ENCODE peak calls at places on chromosome 16, in eight cellular contexts. P is psoas muscle, G is suprapubic skin, T is thoracic aorta, W is brain microvascular endothelial cell, Q is cardiac muscle cell, D is right atrium auricular region, L is aorta. J is an unnamed sample. For H3K36me3, the result is how much of the 10 kb centered on the place peaks cover.

GRCh38 chr16:30738984-30739951 is 9.0 kb upstream of the PHKG2 start:
- DNase-seq in P (no peak), W (no peak), L (peak), G (no peak), D (no peak), T (no peak), Q (no peak), J (no peak)

GRCh38 chr16:23590181-23590580 is 5.9 kb downstream of the NDUFAB1 start:
- DNase-seq in T (no peak), Q (no peak), L (no peak), G (no peak), W (no peak), P (no peak), D (no peak), J (no peak)

GRCh38 chr16:58907297-58907696 is 173.2 kb upstream of the GOT2 start:
- DNase-seq in P (no peak), Q (no peak), G (no peak), W (no peak), T (no peak), D (no peak), L (no peak), J (no peak)

GRCh38 chr16:1028056-1028455 is 44.5 kb upstream of the SSTR5 start:
- DNase-seq in P (no peak), W (no peak), D (no peak), T (no peak), G (no peak), L (no peak), Q (no peak), J (no peak)

GRCh38 chr16:55330726-55331647 is 7.0 kb downstream of the IRX6 start:
- DNase-seq in D (no peak), T (no peak), L (no peak), W (no peak), P (no peak), Q (no peak), G (no peak), J (no peak)

GRCh38 chr16:58035356-58036170 is 10.0 kb downstream of the MMP15 start:
- DNase-seq in Q (no peak), L (no peak), T (no peak), W (no peak), G (no peak), P (no peak), D (no peak), J (no peak)

GRCh38 chr16:12449795-12450194 is 353.9 kb downstream of the CPPED1 start:
- DNase-seq in Q (no peak), G (no peak), P (no peak), L (no peak), T (no peak), W (peak), D (no peak), J (no peak)

GRCh38 chr16:59113009-59113408 is 378.9 kb upstream of the GOT2 start:
- DNase-seq in W (no peak), G (no peak), Q (no peak), D (no peak), T (no peak), P (no peak), L (no peak), J (no peak)

GRCh38 chr16:31451681-31452351 is 7.5 kb upstream of the ARMC5 start:
- DNase-seq in W (peak), D (no peak), P (peak), G (peak), L (peak), Q (peak), T (no peak), J (no peak)

GRCh38 chr16:82049484-82049883 is 14.4 kb downstream of the HSD17B2 start:
- DNase-seq in G (peak), W (no peak), P (no peak), D (no peak), Q (no peak), L (no peak), T (no peak), J (no peak)

GRCh38 chr16:11596572-11597226 is 10.0 kb upstream of the LITAF start:
- DNase-seq in W (no peak), Q (no peak), L (peak), T (no peak), G (no peak), D (no peak), P (no peak), J (no peak)

DNA sequence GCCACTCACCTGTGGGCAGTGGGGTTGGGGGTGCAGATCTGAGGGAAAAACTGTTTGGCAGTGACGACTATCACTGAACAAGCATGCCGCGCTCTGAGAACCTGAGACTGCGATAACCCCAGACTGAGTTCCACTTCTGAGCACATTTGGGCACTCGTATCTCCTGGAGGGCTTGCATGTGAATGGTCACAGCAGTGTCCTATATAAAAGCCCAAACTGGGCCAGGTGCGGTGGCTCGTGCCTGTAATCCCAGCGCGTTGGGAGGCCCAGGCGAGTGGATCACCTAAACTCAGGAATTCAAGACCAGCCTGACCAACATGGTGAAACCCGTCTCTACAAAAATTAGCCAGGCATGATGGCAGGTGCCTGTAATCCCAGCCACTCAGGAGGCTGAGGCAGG is 18.7 kb downstream of the ATP2C2 start:
- DNase-seq in D (no peak), G (no peak), L (peak), T (no peak), W (no peak), Q (no peak), P (no peak), J (no peak)
- H3K27ac ChIP-seq in D (no peak), G (no peak), L (no peak), T (no peak), W (no peak), Q (no peak), P (no peak), J (no peak)

GRCh38 chr16:57020651-57021050 is 31.3 kb downstream of the NLRC5 start:
- DNase-seq in T (no peak), Q (no peak), L (peak), P (no peak), W (no peak), D (no peak), G (no peak), J (no peak)

GRCh38 chr16:57021693-57022092 is 32.3 kb downstream of the NLRC5 start:
- DNase-seq in D (no peak), T (no peak), Q (no peak), W (no peak), P (no peak), G (no peak), L (peak), J (no peak)

GRCh38 chr16:57022445-57022844 is 33.1 kb downstream of the NLRC5 start:
- DNase-seq in P (no peak), Q (no peak), G (no peak), L (no peak), W (no peak), T (no peak), D (no peak), J (no peak)

GRCh38 chr16:57017251-57017650 is 27.9 kb downstream of the NLRC5 start:
- DNase-seq in W (peak), P (no peak), Q (peak), G (no peak), D (no peak), L (no peak), T (no peak), J (no peak)

DNA sequence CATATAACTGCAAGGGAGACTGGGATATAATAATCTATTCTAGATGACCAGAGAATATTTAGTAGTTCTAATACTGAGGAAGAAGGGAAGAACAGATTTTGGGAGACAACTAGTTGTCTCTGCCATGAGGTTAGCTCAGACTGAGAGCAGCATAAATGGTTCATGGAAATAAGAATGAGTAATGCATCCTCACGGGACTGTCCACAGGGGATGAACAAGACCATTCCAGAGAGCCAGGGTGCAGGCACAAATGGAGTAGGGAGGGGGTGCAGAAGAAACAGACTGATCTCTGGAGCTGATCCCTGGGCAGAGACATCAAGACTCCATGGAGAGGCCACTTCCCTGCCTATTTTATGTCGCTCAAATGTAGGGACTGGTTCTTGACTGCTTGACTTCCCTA is 30.4 kb downstream of the NLRC5 start:
- DNase-seq in P (no peak), Q (no peak), T (no peak), W (no peak), D (no peak), G (no peak), L (no peak), J (no peak)
- H3K4me3 ChIP-seq in P (no peak), Q (no peak), T (no peak), W (no peak), D (no peak), G (no peak), L (no peak), J (no peak)

DNA sequence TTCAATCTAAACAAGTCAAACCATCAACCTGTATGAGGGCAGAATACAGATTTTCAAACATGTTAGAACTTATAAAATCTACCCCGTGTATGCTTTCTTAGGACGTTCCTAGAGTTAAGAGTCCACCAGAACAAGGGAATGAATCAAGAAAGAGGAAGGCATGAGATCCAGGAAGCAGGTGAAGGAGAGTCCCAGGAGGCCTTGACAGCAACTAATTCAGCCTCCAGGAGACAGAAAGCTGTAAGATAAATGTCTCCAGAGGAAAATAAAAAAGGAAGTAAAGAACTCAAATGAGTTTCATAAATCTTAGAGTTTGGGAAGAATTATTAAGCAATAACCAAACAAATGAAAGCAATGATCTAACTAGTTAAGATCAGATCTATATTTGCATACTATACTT is 2.7 kb downstream of the BRD7 start:
- DNase-seq in P (no peak), D (no peak), L (no peak), W (no peak), G (no peak), Q (no peak), T (no peak), J (no peak)
- H3K36me3 ChIP-seq in P (under half), D (under half), L (under half), W (under half), G (under half), Q (under half), T (under half), J (under half)

DNA sequence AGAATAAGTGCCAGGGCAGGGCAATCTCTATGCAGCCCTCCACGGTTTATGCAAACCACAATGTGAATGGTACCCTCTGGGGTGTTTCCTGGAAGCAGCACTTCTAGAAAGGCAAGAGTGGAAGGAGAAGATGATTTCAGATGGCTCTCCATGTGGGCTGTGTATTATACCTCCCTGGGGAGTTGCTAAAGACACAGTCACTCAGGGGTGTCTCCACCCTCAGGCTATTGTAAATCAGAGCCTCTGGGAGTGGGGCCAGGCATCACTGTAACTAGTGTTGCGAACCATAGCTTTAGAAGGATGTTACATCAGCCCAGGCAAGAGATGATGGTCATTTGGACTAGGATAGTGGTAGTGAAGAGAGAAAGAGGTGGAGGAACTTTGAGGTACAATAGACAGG is 83.3 kb upstream of the ZKSCAN2 start:
- DNase-seq in W (no peak), T (no peak), Q (no peak), P (no peak), G (no peak), L (no peak), D (no peak), J (no peak)
- H3K27ac ChIP-seq in W (no peak), T (no peak), Q (no peak), P (no peak), G (no peak), L (no peak), D (no peak), J (no peak)

GRCh38 chr16:89050868-89051311 is 42.8 kb upstream of the ACSF3 start:
- DNase-seq in P (peak), T (no peak), D (no peak), Q (no peak), W (no peak), L (peak), G (no peak), J (no peak)

GRCh38 chr16:89052824-89053724 is 40.6 kb upstream of the ACSF3 start:
- DNase-seq in L (no peak), Q (no peak), T (no peak), D (no peak), P (no peak), W (no peak), G (no peak), J (no peak)

GRCh38 chr16:89050119-89050867 is 43.4 kb upstream of the ACSF3 start:
- DNase-seq in P (peak), W (no peak), L (peak), D (no peak), T (no peak), G (no peak), Q (no peak), J (no peak)

GRCh38 chr16:89052191-89052787 is 41.4 kb upstream of the ACSF3 start:
- DNase-seq in P (no peak), W (no peak), L (no peak), D (no peak), Q (no peak), T (no peak), G (no peak), J (no peak)

DNA sequence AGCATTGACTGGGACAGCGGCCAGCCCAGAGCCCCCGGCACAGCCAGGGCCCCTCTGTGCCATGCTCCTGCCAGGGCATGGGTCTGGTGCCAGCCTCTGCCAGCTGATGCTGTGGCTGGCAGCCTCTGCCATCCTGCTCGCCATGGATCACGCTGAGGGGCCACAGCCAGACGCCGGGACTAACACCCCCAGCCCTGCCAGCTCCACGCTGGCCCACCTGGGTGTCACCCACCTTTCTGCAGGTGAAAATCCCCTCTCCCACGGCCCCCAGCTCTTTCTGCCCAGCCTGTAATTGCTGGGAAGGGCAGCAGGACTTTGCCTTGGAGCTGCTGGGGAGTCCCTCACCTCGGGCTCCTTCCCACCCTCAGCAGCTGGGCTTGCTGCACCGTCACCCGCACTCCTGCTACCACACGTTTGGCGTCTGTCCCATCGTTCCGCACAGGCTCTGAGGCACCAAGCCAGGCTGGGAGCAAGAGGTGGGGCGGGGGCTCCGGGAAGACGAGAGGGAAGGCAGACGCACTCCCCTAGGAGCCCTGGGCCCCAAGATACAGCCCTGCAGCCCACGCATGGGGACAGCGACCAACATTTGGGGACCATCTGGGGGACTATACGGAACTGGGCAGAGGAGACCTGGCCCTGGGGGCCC is 42.0 kb upstream of the ACSF3 start:
- DNase-seq in P (peak), T (no peak), L (peak), G (no peak), Q (no peak), D (no peak), W (no peak), J (no peak)
- H3K4me3 ChIP-seq in P (no peak), T (no peak), L (no peak), G (peak), Q (no peak), D (no peak), W (no peak), J (no peak)

GRCh38 chr16:3754304-3754703 is 37.0 kb upstream of the TRAP1 start:
- DNase-seq in P (no peak), T (no peak), W (no peak), G (no peak), D (no peak), Q (peak), L (no peak), J (no peak)

GRCh38 chr16:3752984-3753383 is 35.7 kb upstream of the TRAP1 start:
- DNase-seq in G (peak), L (peak), W (no peak), D (no peak), T (no peak), Q (no peak), P (peak), J (no peak)

GRCh38 chr16:3756113-3756512 is 38.8 kb upstream of the TRAP1 start:
- DNase-seq in L (peak), W (no peak), Q (no peak), D (no peak), P (no peak), G (no peak), T (no peak), J (no peak)

GRCh38 chr16:3755249-3755648 is 37.9 kb upstream of the TRAP1 start:
- DNase-seq in Q (no peak), G (no peak), D (no peak), T (no peak), L (no peak), W (no peak), P (no peak), J (no peak)

GRCh38 chr16:3754772-3755171 is 37.4 kb upstream of the TRAP1 start:
- DNase-seq in L (no peak), W (no peak), D (no peak), Q (no peak), G (no peak), P (no peak), T (no peak), J (no peak)
- H3K36me3 ChIP-seq in L (under half), W (under half), D (under half), Q (under half), G (half or more), P (under half), T (under half), J (under half)